ENCODE peak calls at places on chromosomes 3 and 15, in six cellular contexts. V is cardiac muscle cell, N is endothelial cell, P is choroid plexus epithelial cell, R is foreskin fibroblast, C is suprapubic skin. K is an unnamed sample.

GRCh38 chr3:194806991-194807685 is 121.5 kb downstream of the FAM43A start:
- DNase-seq in V (peak), N (no peak), P (peak), R (peak), C (peak), K (peak)

GRCh38 chr3:119637679-119638525 is 22.5 kb downstream of the POPDC2 start:
- DNase-seq in V (peak), N (no peak), P (peak), R (peak), C (peak), K (peak)

GRCh38 chr3:124140751-124141150 is 148.8 kb upstream of the ROPN1 start:
- DNase-seq in V (no peak), N (no peak), P (no peak), R (no peak), C (no peak), K (no peak)

GRCh38 chr15:35618260-35619188 is 72.6 kb upstream of the DPH6 start:
- DNase-seq in V (peak), N (no peak), P (peak), R (no peak), C (no peak), K (peak)

GRCh38 chr3:36909181-36909580 is 35.7 kb downstream of the TRANK1 start:
- DNase-seq in V (no peak), N (no peak), P (no peak), R (no peak), C (no peak), K (no peak)

GRCh38 chr3:72355168-72355567 is 493.1 kb downstream of the SHQ1 start:
- DNase-seq in V (no peak), N (no peak), P (no peak), R (no peak), C (no peak), K (no peak)

GRCh38 chr3:122268257-122269024 is 56.6 kb upstream of the CSTA start:
- DNase-seq in V (peak), N (no peak), P (no peak), R (no peak), C (no peak), K (no peak)

GRCh38 chr15:88255496-88256171 is 905 bp downstream of the NTRK3 start:
- DNase-seq in V (peak), N (peak), P (peak), R (peak), C (no peak), K (peak)

GRCh38 chr15:73900129-73900712 is 26.0 kb upstream of the LOXL1 start:
- DNase-seq in V (no peak), N (no peak), P (no peak), R (no peak), C (peak), K (no peak)

GRCh38 chr3:10546887-10547286 is 41.5 kb upstream of the ATP2B2 start:
- DNase-seq in V (no peak), N (no peak), P (no peak), R (no peak), C (peak), K (no peak)

GRCh38 chr3:160400631-160401150 is 1.2 kb downstream of the SMC4 start:
- DNase-seq in V (peak), N (peak), P (no peak), R (no peak), C (peak), K (no peak)

GRCh38 chr15:39188930-39189329 is 391.9 kb upstream of the THBS1 start:
- DNase-seq in V (peak), N (no peak), P (peak), R (peak), C (no peak), K (peak)

GRCh38 chr3:139259398-139259797 is 84.4 kb upstream of the MRPS22 start:
- DNase-seq in V (no peak), N (no peak), P (no peak), R (no peak), C (no peak), K (no peak)

GRCh38 chr3:24375947-24376384 is 118.7 kb downstream of the THRB start:
- DNase-seq in V (peak), N (no peak), P (peak), R (no peak), C (no peak), K (no peak)

GRCh38 chr3:111764645-111765091 is 94.4 kb upstream of the PHLDB2 start:
- DNase-seq in V (peak), N (no peak), P (peak), R (peak), C (no peak), K (peak)

GRCh38 chr3:157535667-157536066 is 32.5 kb upstream of the VEPH1 start:
- DNase-seq in V (no peak), N (no peak), P (no peak), R (no peak), C (no peak), K (no peak)

GRCh38 chr15:59696332-59696731 is 7.2 kb upstream of the BNIP2 start:
- DNase-seq in V (no peak), N (no peak), P (no peak), R (no peak), C (no peak), K (no peak)

DNA sequence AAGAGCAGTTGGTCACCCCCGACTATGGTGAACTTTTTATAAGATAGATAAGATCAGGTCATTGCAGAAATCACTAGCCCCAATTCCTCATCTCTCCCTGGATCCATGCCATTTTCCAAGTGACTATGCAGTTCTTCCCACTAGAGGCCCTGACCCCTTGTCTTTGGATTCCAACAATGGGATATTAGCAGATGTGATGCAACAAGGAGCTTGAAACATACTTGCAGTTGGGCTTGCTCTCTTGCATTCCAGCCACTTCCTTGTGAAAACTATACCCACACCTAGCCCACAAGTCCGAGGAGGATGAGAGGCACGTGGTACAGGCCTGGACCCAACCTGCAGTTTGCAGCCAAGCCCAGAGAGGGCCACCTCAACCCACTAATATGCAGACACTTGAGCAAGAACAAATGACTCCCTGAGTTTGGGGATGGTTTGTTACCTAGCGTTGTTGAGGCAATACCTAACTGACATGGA is 60.6 kb downstream of the SUCLG2 start:
- DNase-seq in V (peak), N (no peak), P (peak), R (peak), C (no peak), K (peak)
- TF ChIP-seq CTCF in V (peak), N (no peak), P (peak), R (no peak), C (no peak), K (peak)

DNA sequence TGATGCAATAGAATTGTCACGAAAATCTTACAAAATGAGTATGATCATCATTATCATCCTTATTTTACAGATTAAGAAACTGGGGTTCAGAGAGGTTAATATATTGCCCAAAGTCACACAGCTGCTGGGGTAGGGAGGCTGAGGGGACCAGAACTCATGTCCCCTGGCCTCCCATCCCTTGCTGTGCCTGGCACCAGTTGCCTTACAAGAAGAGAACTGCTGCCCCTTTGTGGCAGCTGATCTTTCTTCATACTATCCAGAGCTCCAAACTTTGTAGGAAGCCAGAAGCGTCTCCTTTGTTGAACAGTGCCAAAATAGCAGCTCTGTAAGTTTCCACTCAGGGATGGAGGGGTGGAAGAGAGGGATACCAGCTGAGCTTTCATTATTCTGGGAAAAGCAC is 236.8 kb upstream of the TBC1D5 start:
- DNase-seq in V (peak), N (peak), P (no peak), R (no peak), C (no peak), K (no peak)
- TF ChIP-seq CTCF in V (no peak), N (no peak), P (no peak), R (no peak), C (no peak), K (no peak)

GRCh38 chr15:47404877-47405276 is 312.4 kb upstream of the SEMA6D start:
- DNase-seq in V (no peak), N (no peak), P (no peak), R (no peak), C (no peak), K (no peak)
- TF ChIP-seq CTCF in V (no peak), N (no peak), P (no peak), R (no peak), C (no peak), K (no peak)

GRCh38 chr3:54653456-54654195 is 274.2 kb downstream of the LRTM1 start:
- DNase-seq in V (no peak), N (no peak), P (no peak), R (no peak), C (no peak), K (no peak)

GRCh38 chr3:54654776-54655175 is 273.1 kb downstream of the LRTM1 start:
- DNase-seq in V (no peak), N (no peak), P (no peak), R (no peak), C (no peak), K (no peak)

GRCh38 chr3:54649551-54649950 is 278.3 kb downstream of the LRTM1 start:
- DNase-seq in V (no peak), N (no peak), P (no peak), R (no peak), C (no peak), K (no peak)
- TF ChIP-seq CTCF in V (no peak), N (no peak), P (no peak), R (no peak), C (no peak), K (no peak)